ENCODE peak calls at places on chromosome 20, in eight cellular contexts. H is AG04450, E is heart left ventricle, D is sigmoid colon, U is GM23338, Y is AG09309, X is RWPE1, W is PC-3. F is an unnamed sample.

GRCh38 chr20:32474967-32475819 is 109.9 kb downstream of the NOL4L start:
- DNase-seq in H (peak), E (peak), D (peak), U (peak), Y (peak), X (peak), W (peak), F (peak)

GRCh38 chr20:25233016-25233772 is 14.7 kb upstream of the PYGB start:
- DNase-seq in H (no peak), E (peak), D (peak), U (no peak), Y (no peak), X (peak), W (peak), F (peak)

GRCh38 chr20:37319120-37319717 is 26.7 kb upstream of the SRC start:
- DNase-seq in H (no peak), E (no peak), D (no peak), U (peak), Y (no peak), X (no peak), W (no peak), F (no peak)

GRCh38 chr20:859661-860294 is 26.3 kb downstream of the FAM110A start:
- DNase-seq in H (no peak), E (no peak), D (no peak), U (no peak), Y (no peak), X (no peak), W (peak), F (no peak)

GRCh38 chr20:10404959-10405530 is 29.0 kb downstream of the MKKS start:
- DNase-seq in H (no peak), E (no peak), D (no peak), U (no peak), Y (no peak), X (no peak), W (no peak), F (no peak)

GRCh38 chr20:52001999-52002666 is 189.4 kb downstream of the ZFP64 start:
- DNase-seq in H (no peak), E (no peak), D (no peak), U (peak), Y (no peak), X (no peak), W (peak), F (peak)

GRCh38 chr20:1820137-1821074 is 74.8 kb upstream of the SIRPA start:
- DNase-seq in H (no peak), E (no peak), D (no peak), U (no peak), Y (no peak), X (no peak), W (peak), F (peak)

GRCh38 chr20:32830437-32830836 is 10.7 kb downstream of the MAPRE1 start:
- DNase-seq in H (no peak), E (no peak), D (no peak), U (no peak), Y (no peak), X (no peak), W (no peak), F (peak)

GRCh38 chr20:8018928-8019177 is 708 bp downstream of the TMX4 start:
- DNase-seq in H (no peak), E (no peak), D (no peak), U (no peak), Y (no peak), X (no peak), W (no peak), F (peak)
- TF ChIP-seq CTCF in H (no peak), E (no peak), D (no peak), U (no peak), Y (no peak), X (no peak), W (no peak), F (no peak)

GRCh38 chr20:19351542-19351941 is 139.1 kb downstream of the SLC24A3 start:
- DNase-seq in H (no peak), E (no peak), D (no peak), U (peak), Y (no peak), X (no peak), W (no peak), F (no peak)
- TF ChIP-seq CTCF in H (no peak), E (no peak), D (no peak), U (no peak), Y (no peak), X (no peak), W (no peak), F (no peak)

DNA sequence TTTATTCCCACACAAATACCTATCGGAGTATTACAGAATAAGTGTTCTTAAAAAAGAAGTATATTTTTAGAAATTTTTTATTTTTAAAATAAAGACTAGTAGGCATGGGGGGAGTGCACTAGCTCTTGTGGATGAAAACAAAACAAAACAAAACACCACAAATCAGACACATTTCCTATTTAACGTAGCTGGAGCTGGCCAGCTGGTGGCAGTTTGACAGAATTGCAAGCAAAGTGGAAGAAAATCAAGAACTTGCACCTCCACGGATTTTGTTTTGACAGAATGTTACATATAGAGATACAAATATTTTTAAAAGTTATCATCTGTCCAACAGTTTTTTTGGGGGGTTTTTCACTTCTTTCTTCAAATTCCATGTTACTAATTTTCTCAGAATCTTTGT is 63.6 kb upstream of the SNRPB2 start:
- DNase-seq in H (no peak), E (no peak), D (no peak), U (peak), Y (no peak), X (no peak), W (peak), F (no peak)
- TF ChIP-seq CTCF in H (peak), E (no peak), D (no peak), U (peak), Y (no peak), X (no peak), W (peak), F (peak)

GRCh38 chr20:8535403-8536003 is 403.4 kb downstream of the PLCB1 start:
- DNase-seq in H (no peak), E (no peak), D (no peak), U (peak), Y (no peak), X (peak), W (peak), F (peak)
- TF ChIP-seq CTCF in H (peak), E (peak), D (no peak), U (peak), Y (peak), X (peak), W (peak), F (peak)

GRCh38 chr20:58447733-58448391 is 58.8 kb downstream of the VAPB start:
- DNase-seq in H (peak), E (no peak), D (no peak), U (peak), Y (no peak), X (peak), W (peak), F (peak)
- TF ChIP-seq CTCF in H (peak), E (peak), D (peak), U (peak), Y (peak), X (peak), W (peak), F (peak)

GRCh38 chr20:62537649-62538292 is 62.0 kb upstream of the GATA5 start:
- DNase-seq in H (no peak), E (no peak), D (no peak), U (peak), Y (no peak), X (no peak), W (no peak), F (no peak)
- TF ChIP-seq CTCF in H (no peak), E (no peak), D (no peak), U (no peak), Y (no peak), X (no peak), W (no peak), F (no peak)

GRCh38 chr20:40990542-40991120 is 38.0 kb upstream of the TOP1 start:
- DNase-seq in H (peak), E (peak), D (peak), U (peak), Y (peak), X (peak), W (peak), F (peak)

GRCh38 chr20:40991181-40991889 is 37.3 kb upstream of the TOP1 start:
- DNase-seq in H (no peak), E (no peak), D (peak), U (no peak), Y (no peak), X (no peak), W (no peak), F (no peak)

GRCh38 chr20:40996326-40996725 is 32.3 kb upstream of the TOP1 start:
- DNase-seq in H (no peak), E (no peak), D (no peak), U (no peak), Y (no peak), X (no peak), W (no peak), F (no peak)

GRCh38 chr20:40993794-40994540 is 34.7 kb upstream of the TOP1 start:
- DNase-seq in H (no peak), E (no peak), D (peak), U (no peak), Y (no peak), X (no peak), W (peak), F (no peak)

GRCh38 chr20:40992349-40993113 is 36.1 kb upstream of the TOP1 start:
- DNase-seq in H (no peak), E (no peak), D (no peak), U (no peak), Y (no peak), X (no peak), W (no peak), F (no peak)
- TF ChIP-seq CTCF in H (no peak), E (no peak), D (no peak), U (no peak), Y (no peak), X (no peak), W (no peak), F (no peak)

DNA sequence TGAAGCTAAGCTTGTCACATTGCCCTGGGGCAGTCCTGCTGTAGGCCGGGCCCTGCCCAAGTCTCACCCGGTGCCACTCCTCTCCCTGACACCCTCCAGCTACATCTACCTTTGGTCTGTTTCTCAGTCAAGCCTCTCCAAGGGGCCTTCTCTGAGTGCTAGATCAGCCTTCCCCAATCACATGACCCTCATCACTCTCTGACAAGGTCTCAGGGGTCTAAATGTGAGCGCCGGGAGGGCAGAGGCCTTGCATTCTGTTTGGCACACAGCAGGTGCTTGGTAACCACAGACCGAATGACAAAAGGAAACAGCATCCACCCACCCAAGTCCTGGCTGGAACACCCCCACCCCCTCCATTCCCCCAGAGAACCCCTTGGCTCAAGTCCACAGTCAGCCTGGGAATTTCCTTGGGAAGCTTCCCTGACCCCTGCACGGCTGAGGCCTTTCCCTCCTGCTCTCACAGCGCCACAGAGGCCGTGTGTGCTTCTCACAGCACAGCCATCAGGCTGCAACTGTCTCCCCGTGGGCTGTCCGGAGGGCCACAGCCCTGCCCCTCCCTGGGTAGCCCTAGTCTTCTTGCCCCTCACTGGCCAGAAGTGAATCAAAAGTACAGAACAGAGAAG is 32.9 kb downstream of the PKIG start:
- DNase-seq in H (no peak), E (peak), D (no peak), U (peak), Y (no peak), X (no peak), W (no peak), F (peak)
- TF ChIP-seq CTCF in H (no peak), E (no peak), D (no peak), U (no peak), Y (no peak), X (no peak), W (no peak), F (no peak)

F was measured in fibroblast of pulmonary artery.